ENCODE peak calls at places on chromosomes 5 and 9, in ten cellular contexts. J is A549, E is mammary epithelial cell, L is adrenal gland, I is cardiac muscle cell, Z is aorta, X is neuronal stem cell, A is substantia nigra, U is PC-3, R is right cardiac atrium. F is an unnamed sample.

GRCh38 chr5:115377468-115378217 is 81.2 kb upstream of the CCDC112 start:
- DNase-seq in I (no peak), X (no peak), U (peak), Z (no peak), L (no peak), A (no peak), R (no peak), E (peak), J (peak), F (peak)

GRCh38 chr5:9188131-9188530 is 357.7 kb downstream of the SEMA5A start:
- DNase-seq in I (no peak), R (no peak), X (no peak), A (no peak), E (peak), J (no peak), Z (no peak), L (no peak), U (peak), F (peak)

GRCh38 chr9:6068983-6069382 is 53.6 kb upstream of the RANBP6 start:
- DNase-seq in X (no peak), A (no peak), I (no peak), R (no peak), U (no peak), J (no peak), E (no peak), Z (no peak), L (no peak), F (no peak)

GRCh38 chr5:157750320-157750719 is 6.8 kb downstream of the LSM11 start:
- DNase-seq in J (no peak), R (no peak), L (no peak), Z (no peak), I (no peak), X (no peak), U (peak), A (no peak), E (peak), F (peak)

GRCh38 chr9:72947987-72948465 is 4.8 kb downstream of the ALDH1A1 start:
- DNase-seq in Z (no peak), E (no peak), I (no peak), R (no peak), J (peak), U (no peak), L (no peak), A (no peak), X (no peak), F (no peak)

GRCh38 chr9:130206579-130206978 is 34.4 kb downstream of the NCS1 start:
- DNase-seq in E (no peak), Z (no peak), R (no peak), J (no peak), L (no peak), I (no peak), X (no peak), A (no peak), U (no peak), F (no peak)

GRCh38 chr5:150490754-150491153 is 17.2 kb upstream of the NDST1 start:
- DNase-seq in I (no peak), A (no peak), R (no peak), X (no peak), Z (no peak), E (no peak), L (no peak), J (no peak), U (no peak), F (no peak)

GRCh38 chr5:170623576-170624181 is 119.9 kb downstream of the KCNIP1 start:
- DNase-seq in L (peak), E (peak), J (peak), Z (no peak), X (no peak), A (no peak), U (peak), R (no peak), I (peak), F (peak)

GRCh38 chr5:53895091-53895683 is 334.7 kb downstream of the NDUFS4 start:
- DNase-seq in U (no peak), L (no peak), E (peak), Z (no peak), I (no peak), X (no peak), J (no peak), A (no peak), R (no peak), F (no peak)

GRCh38 chr9:96417610-96418073 is 528 bp downstream of the ZNF367 start:
- DNase-seq in A (no peak), X (peak), U (no peak), Z (peak), E (no peak), J (no peak), L (no peak), R (peak), I (no peak), F (peak)

GRCh38 chr9:101418518-101419111 is 17.0 kb downstream of the ALDOB start:
- DNase-seq in E (peak), X (no peak), L (no peak), Z (no peak), I (no peak), R (no peak), U (no peak), A (no peak), J (no peak), F (no peak)

GRCh38 chr9:12719431-12719830 is 26.2 kb downstream of the TYRP1 start:
- DNase-seq in R (no peak), E (no peak), A (no peak), J (peak), L (no peak), U (peak), Z (no peak), I (peak), X (no peak), F (peak)

GRCh38 chr9:70053864-70054263 is 10.2 kb downstream of the MAMDC2 start:
- DNase-seq in L (peak), E (peak), I (no peak), U (peak), R (no peak), J (no peak), Z (no peak), A (no peak), X (no peak), F (no peak)

GRCh38 chr9:131282688-131283422 is 6.5 kb upstream of the FAM78A start:
- DNase-seq in L (no peak), U (no peak), A (no peak), J (no peak), R (peak), X (peak), I (peak), Z (no peak), E (no peak), F (peak)

GRCh38 chr5:56910123-56910951 is 941 bp downstream of the SETD9 start:
- DNase-seq in I (no peak), E (no peak), R (peak), U (no peak), J (no peak), X (no peak), Z (peak), L (peak), A (peak), F (no peak)

DNA sequence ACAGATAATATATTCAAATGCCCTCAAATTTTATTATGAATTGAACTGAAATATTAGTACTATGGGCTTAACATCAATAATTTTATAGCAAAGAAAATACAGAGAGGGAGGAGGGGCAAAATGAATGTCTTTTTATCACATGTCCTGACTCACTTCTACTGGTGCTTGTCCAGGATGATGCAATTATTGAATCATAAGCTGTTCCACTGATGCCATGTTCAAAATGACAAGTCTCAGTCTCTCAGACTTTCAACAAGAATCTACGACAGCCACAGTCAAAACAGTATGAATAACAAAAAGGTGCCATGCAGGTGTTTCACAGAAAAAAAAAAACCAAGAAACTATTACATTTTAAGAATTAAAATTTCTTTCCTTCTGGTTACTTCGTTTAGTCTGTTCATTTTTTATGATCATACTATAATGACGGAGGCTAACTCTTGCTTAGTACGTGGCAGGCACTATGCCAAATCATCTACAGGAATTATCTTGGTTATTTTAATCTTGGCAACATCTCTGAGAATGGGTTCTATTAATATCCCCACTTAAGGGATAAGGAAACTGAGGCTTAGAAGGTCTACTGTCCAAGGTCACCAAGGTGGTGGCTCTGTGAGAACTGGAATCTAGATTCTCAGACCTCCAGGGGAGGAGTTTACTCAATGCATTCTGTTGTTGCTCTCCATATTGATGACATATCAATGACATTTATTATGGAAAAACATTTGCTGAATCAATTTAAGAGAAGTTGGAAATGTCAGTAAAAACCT is 61.5 kb downstream of the NR3C1 start:
- DNase-seq in R (no peak), E (peak), X (no peak), J (peak), L (no peak), Z (no peak), U (peak), I (no peak), A (no peak), F (peak)
- H3K27ac ChIP-seq in R (no peak), E (peak), X (no peak), J (peak), L (no peak), Z (no peak), U (no peak), I (no peak), A (peak), F (no peak)

GRCh38 chr5:73893813-73894212 is 267.8 kb downstream of the ARHGEF28 start:
- DNase-seq in U (no peak), X (no peak), A (no peak), L (no peak), J (no peak), Z (no peak), I (no peak), E (no peak), R (no peak), F (no peak)

GRCh38 chr5:73887688-73888087 is 261.7 kb downstream of the ARHGEF28 start:
- DNase-seq in J (no peak), E (no peak), U (no peak), X (no peak), L (no peak), Z (no peak), R (no peak), I (no peak), A (no peak), F (no peak)

GRCh38 chr5:73892218-73892617 is 266.2 kb downstream of the ARHGEF28 start:
- DNase-seq in Z (no peak), X (no peak), L (no peak), I (no peak), R (no peak), A (no peak), J (no peak), E (no peak), U (no peak), F (no peak)

GRCh38 chr5:73892806-73893205 is 266.8 kb downstream of the ARHGEF28 start:
- DNase-seq in R (no peak), U (peak), I (no peak), J (no peak), E (peak), L (no peak), A (no peak), Z (no peak), X (no peak), F (peak)

GRCh38 chr5:73890569-73890968 is 264.6 kb downstream of the ARHGEF28 start:
- DNase-seq in A (no peak), J (no peak), U (no peak), I (no peak), R (no peak), E (no peak), Z (no peak), L (no peak), X (no peak), F (no peak)
- H3K27ac ChIP-seq in A (no peak), J (no peak), U (no peak), I (no peak), R (no peak), E (no peak), Z (no peak), L (no peak), X (no peak), F (no peak)

GRCh38 chr5:95957804-95958203 is 3.8 kb downstream of the ELL2 start:
- DNase-seq in E (no peak), R (no peak), L (no peak), Z (no peak), U (no peak), I (no peak), X (no peak), J (no peak), A (no peak), F (no peak)

GRCh38 chr5:95954716-95955115 is 6.9 kb downstream of the ELL2 start:
- DNase-seq in U (no peak), J (no peak), X (no peak), Z (no peak), I (no peak), E (no peak), A (no peak), L (no peak), R (no peak), F (no peak)

GRCh38 chr5:95958308-95959014 is 3.2 kb downstream of the ELL2 start:
- DNase-seq in E (peak), L (no peak), I (no peak), U (peak), Z (peak), X (no peak), R (no peak), J (peak), A (no peak), F (peak)

GRCh38 chr5:95956900-95957293 is 4.8 kb downstream of the ELL2 start:
- DNase-seq in U (no peak), Z (no peak), E (no peak), A (no peak), J (no peak), L (no peak), R (no peak), I (no peak), X (no peak), F (no peak)

DNA sequence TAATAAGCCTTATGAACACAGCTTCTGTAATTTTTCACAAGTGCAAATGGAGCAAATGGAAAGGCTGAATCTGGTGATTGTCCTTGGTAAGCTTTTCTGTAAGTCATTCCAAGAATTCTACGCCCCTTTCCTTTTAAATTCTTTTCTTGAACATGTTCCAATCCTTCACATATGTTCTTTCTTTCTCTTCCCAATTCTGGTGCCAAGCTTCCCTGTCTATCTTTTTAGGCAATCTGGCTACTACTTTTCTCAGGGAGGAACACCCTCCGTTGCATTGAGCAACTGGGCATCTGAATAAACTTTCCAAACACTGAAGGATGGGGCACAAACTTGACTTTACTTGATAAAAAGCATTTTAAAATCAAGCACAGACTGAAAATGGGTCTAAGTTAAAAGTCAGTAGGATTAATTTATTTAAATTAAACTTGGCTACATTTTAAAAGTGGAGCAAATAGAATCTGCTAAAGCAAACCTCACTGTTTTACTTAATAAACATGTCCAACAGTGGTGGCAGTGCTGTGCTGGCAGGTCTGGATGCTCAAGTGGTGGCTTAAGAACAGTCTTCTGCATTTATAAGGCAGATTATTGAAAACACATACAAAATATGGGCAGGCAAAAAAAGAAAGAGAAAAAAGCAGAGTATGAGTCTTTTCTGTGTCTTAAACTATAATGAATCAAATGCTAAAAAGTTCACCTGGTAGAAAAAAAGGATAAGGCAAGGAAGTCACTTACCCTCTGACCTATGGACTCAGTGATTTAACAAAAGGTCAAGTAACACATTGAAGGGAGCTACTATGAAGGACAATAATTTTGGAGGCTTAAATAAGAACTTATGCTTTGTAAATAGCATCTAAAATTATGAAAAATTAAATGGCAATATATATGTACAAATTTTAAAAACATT is 5.4 kb downstream of the ELL2 start:
- DNase-seq in X (no peak), Z (no peak), J (no peak), A (no peak), E (no peak), I (peak), U (no peak), R (no peak), L (no peak), F (no peak)
- H3K27ac ChIP-seq in X (no peak), Z (no peak), J (no peak), A (peak), E (peak), I (peak), U (no peak), R (peak), L (no peak), F (no peak)

GRCh38 chr5:132478498-132478855 is 12.1 kb downstream of the IRF1 start:
- DNase-seq in U (no peak), X (no peak), E (no peak), Z (no peak), A (no peak), R (no peak), L (no peak), J (no peak), I (no peak), F (no peak)

GRCh38 chr5:132477784-132478497 is 12.6 kb downstream of the IRF1 start:
- DNase-seq in L (no peak), R (no peak), Z (no peak), J (no peak), I (no peak), X (no peak), U (no peak), E (no peak), A (no peak), F (no peak)

GRCh38 chr5:132480546-132481242 is 9.9 kb downstream of the IRF1 start:
- DNase-seq in R (no peak), A (no peak), L (no peak), X (no peak), J (no peak), I (no peak), Z (no peak), E (no peak), U (no peak), F (peak)

GRCh38 chr5:132479812-132480441 is 10.6 kb downstream of the IRF1 start:
- DNase-seq in Z (no peak), R (no peak), E (no peak), X (no peak), J (no peak), U (no peak), I (no peak), A (no peak), L (no peak), F (no peak)

DNA sequence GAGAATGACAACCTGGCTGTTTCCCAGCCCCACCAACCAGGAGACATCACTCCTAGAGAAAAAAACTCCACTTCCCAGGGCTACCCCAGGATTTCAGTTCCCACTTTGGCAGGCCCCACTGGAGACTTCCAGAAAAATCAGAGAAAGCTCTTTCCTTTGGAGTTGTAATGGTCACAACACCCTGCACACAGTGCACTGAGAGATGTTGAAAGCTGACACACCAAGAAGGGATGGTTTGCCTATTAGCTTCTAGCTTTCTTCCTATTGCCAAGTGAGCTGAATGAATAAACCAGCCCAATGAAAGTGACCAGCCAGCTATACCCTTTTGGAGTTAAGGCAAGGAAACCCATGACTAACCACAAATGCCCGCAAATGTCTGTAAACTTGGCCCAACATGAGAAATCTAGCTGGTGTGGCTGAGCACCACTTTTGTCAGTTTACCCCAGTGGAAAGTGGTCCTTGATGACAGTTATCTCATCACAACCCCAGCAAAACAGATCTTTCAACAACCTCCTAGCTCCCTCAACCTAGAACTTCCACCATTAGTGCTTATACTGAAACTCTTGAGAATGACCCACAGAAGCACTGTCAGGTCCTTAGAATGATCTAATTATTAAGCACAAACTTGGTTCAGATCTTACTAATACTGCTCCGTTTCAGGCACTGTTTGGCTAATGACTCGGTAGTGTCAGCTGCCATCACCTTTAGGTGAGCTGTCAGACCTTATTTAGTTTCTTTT is 11.3 kb downstream of the IRF1 start:
- DNase-seq in I (no peak), L (no peak), Z (no peak), A (no peak), J (no peak), X (no peak), E (no peak), R (no peak), U (no peak), F (no peak)
- H3K27ac ChIP-seq in I (no peak), L (no peak), Z (no peak), A (no peak), J (no peak), X (no peak), E (no peak), R (no peak), U (no peak), F (no peak)

GRCh38 chr9:14356376-14356775 is 42.4 kb upstream of the NFIB start:
- DNase-seq in R (no peak), X (no peak), U (no peak), Z (no peak), L (no peak), I (no peak), E (no peak), A (no peak), J (no peak), F (no peak)

GRCh38 chr9:14350766-14351165 is 36.8 kb upstream of the NFIB start:
- DNase-seq in X (no peak), L (no peak), R (peak), E (peak), A (no peak), J (no peak), I (no peak), U (no peak), Z (no peak), F (no peak)

GRCh38 chr9:14352549-14352948 is 38.6 kb upstream of the NFIB start:
- DNase-seq in R (no peak), A (no peak), J (no peak), X (no peak), U (no peak), L (no peak), Z (no peak), I (no peak), E (no peak), F (peak)

GRCh38 chr9:14351206-14351605 is 37.3 kb upstream of the NFIB start:
- DNase-seq in X (no peak), I (no peak), U (no peak), R (peak), Z (no peak), A (no peak), J (no peak), E (peak), L (no peak), F (no peak)

GRCh38 chr9:14353222-14354056 is 39.5 kb upstream of the NFIB start:
- DNase-seq in R (peak), L (peak), I (peak), E (peak), A (peak), J (peak), X (peak), Z (peak), U (peak), F (peak)
- H3K27ac ChIP-seq in R (peak), L (no peak), I (no peak), E (no peak), A (peak), J (peak), X (no peak), Z (peak), U (no peak), F (no peak)